ENCODE peak calls at places on chromosomes 4 and X, in seven cellular contexts. M is G401, D is DMS153, V is D341Med, A is sigmoid colon, R is lower leg skin, U is activated T-cell treated with anti-CD3 and anti-CD28 coated beads for 1 hour. X is an unnamed sample.

GRCh38 chr4:2062168-2062807 is 3.2 kb downstream of the NAT8L start:
- DNase-seq in M (no peak), D (no peak), V (no peak), A (no peak), R (no peak), U (no peak), X (no peak)

GRCh38 chr4:98945297-98945850 is 16.4 kb upstream of the EIF4E start:
- DNase-seq in M (no peak), D (no peak), V (no peak), A (no peak), R (no peak), U (no peak), X (no peak)

GRCh38 chrX:47223476-47224250 is 5.2 kb downstream of the CDK16 start:
- DNase-seq in M (no peak), D (no peak), V (no peak), A (no peak), R (no peak), U (no peak), X (no peak)

GRCh38 chr4:150308824-150309472 is 230.7 kb downstream of the DCLK2 start:
- DNase-seq in M (no peak), D (no peak), V (no peak), A (no peak), R (no peak), U (no peak), X (no peak)

GRCh38 chr4:38576767-38577166 is 87.2 kb upstream of the KLF3 start:
- DNase-seq in M (no peak), D (no peak), V (no peak), A (no peak), R (no peak), U (no peak), X (no peak)

GRCh38 chrX:54494970-54495813 is 842 bp downstream of the FGD1 start:
- DNase-seq in M (peak; percentile 42), D (no peak), V (peak; percentile 67), A (no peak), R (peak; percentile 15), U (no peak), X (no peak)

GRCh38 chrX:39367429-39367828 is 566.2 kb downstream of the MID1IP1 start:
- DNase-seq in M (no peak), D (no peak), V (no peak), A (no peak), R (no peak), U (no peak), X (no peak)

GRCh38 chr4:152983774-152984411 is 47.8 kb downstream of the FHDC1 start:
- DNase-seq in M (no peak), D (no peak), V (no peak), A (no peak), R (no peak), U (no peak), X (no peak)

GRCh38 chr4:3368841-3369760 is 72.7 kb upstream of the HGFAC start:
- DNase-seq in M (peak; percentile 32), D (no peak), V (peak; percentile 38), A (peak; percentile 48), R (no peak), U (no peak), X (no peak)

GRCh38 chr4:15914736-15915135 is 23.8 kb downstream of the FGFBP1 start:
- DNase-seq in M (no peak), D (no peak), V (no peak), A (no peak), R (no peak), U (no peak), X (no peak)

GRCh38 chr4:16450724-16451123 is 224.5 kb upstream of the TAPT1 start:
- DNase-seq in M (no peak), D (no peak), V (no peak), A (no peak), R (no peak), U (no peak), X (no peak)

GRCh38 chrX:40964633-40965586 is 120.3 kb upstream of the USP9X start:
- DNase-seq in M (no peak), D (peak; percentile 3), V (no peak), A (no peak), R (no peak), U (no peak), X (no peak)

GRCh38 chrX:150211988-150212387 is 151.1 kb upstream of the MAMLD1 start:
- DNase-seq in M (no peak), D (no peak), V (no peak), A (no peak), R (no peak), U (no peak), X (no peak)

GRCh38 chr4:175469519-175469918 is 342.5 kb downstream of the GPM6A start:
- DNase-seq in M (no peak), D (no peak), V (no peak), A (no peak), R (no peak), U (no peak), X (no peak)

GRCh38 chrX:290476-291166 is 9.4 kb downstream of the PLCXD1 start:
- DNase-seq in M (no peak), D (no peak), V (no peak), A (peak; percentile 66), R (no peak), U (no peak), X (no peak)

GRCh38 chrX:13414006-13414647 is 94.3 kb upstream of the ATXN3L start:
- DNase-seq in M (no peak), D (no peak), V (no peak), A (no peak), R (no peak), U (no peak), X (no peak)